ENCODE peak calls at places on chromosome 18, in ten cellular contexts. S, U, P, O, G, L, Z, J, D and Y are unnamed samples.

GRCh38 chr18:73124165-73124564 is 256.4 kb upstream of the NETO1 start:
- DNase-seq in S (no peak), U (no peak), P (no peak), O (no peak), G (no peak), L (peak), Z (no peak), J (no peak), D (no peak), Y (no peak)

GRCh38 chr18:27185025-27185763 is at the start of gene CHST9:
- DNase-seq in S (no peak), U (peak), P (no peak), O (no peak), G (no peak), L (no peak), Z (no peak), J (peak), D (peak), Y (no peak)

GRCh38 chr18:76816127-76816526 is 6.2 kb upstream of the ZNF236 start:
- DNase-seq in S (no peak), U (no peak), P (no peak), O (no peak), G (no peak), L (no peak), Z (no peak), J (no peak), D (no peak), Y (no peak)

GRCh38 chr18:9613550-9614400 is 584 bp downstream of the PPP4R1 start:
- DNase-seq in S (peak), U (peak), P (no peak), O (peak), G (peak), L (peak), Z (peak), J (peak), D (peak), Y (no peak)

GRCh38 chr18:63523660-63524059 is 18.5 kb upstream of the SERPINB12 start:
- DNase-seq in S (peak), U (no peak), P (no peak), O (no peak), G (no peak), L (peak), Z (no peak), J (peak), D (no peak), Y (no peak)

GRCh38 chr18:8835556-8835955 is 130.2 kb downstream of the MTCL1 start:
- DNase-seq in S (no peak), U (peak), P (no peak), O (no peak), G (no peak), L (peak), Z (no peak), J (no peak), D (no peak), Y (no peak)

GRCh38 chr18:54828986-54829385 is 709 bp downstream of the RAB27B start:
- DNase-seq in S (no peak), U (no peak), P (no peak), O (no peak), G (no peak), L (no peak), Z (no peak), J (no peak), D (no peak), Y (no peak)

GRCh38 chr18:10851824-10852225 is 297.5 kb downstream of the PIEZO2 start:
- DNase-seq in S (peak), U (no peak), P (peak), O (no peak), G (no peak), L (peak), Z (no peak), J (peak), D (no peak), Y (no peak)

GRCh38 chr18:25921677-25922421 is 168.6 kb downstream of the SS18 start:
- DNase-seq in S (peak), U (peak), P (peak), O (no peak), G (no peak), L (peak), Z (no peak), J (peak), D (peak), Y (no peak)

GRCh38 chr18:26710460-26711096 is 154.9 kb downstream of the AQP4 start:
- DNase-seq in S (peak), U (no peak), P (no peak), O (no peak), G (no peak), L (no peak), Z (no peak), J (no peak), D (no peak), Y (no peak)

GRCh38 chr18:76126327-76126726 is 368.7 kb downstream of the ZNF516 start:
- DNase-seq in S (no peak), U (no peak), P (no peak), O (no peak), G (no peak), L (no peak), Z (no peak), J (peak), D (no peak), Y (no peak)

GRCh38 chr18:46449033-46449432 is 208.0 kb downstream of the LOXHD1 start:
- DNase-seq in S (no peak), U (no peak), P (no peak), O (no peak), G (no peak), L (no peak), Z (no peak), J (no peak), D (no peak), Y (no peak)

GRCh38 chr18:70149616-70150301 is 55.7 kb downstream of the RTTN start:
- DNase-seq in S (no peak), U (no peak), P (no peak), O (no peak), G (no peak), L (no peak), Z (no peak), J (no peak), D (no peak), Y (no peak)

GRCh38 chr18:76351961-76352581 is 143.0 kb downstream of the ZNF516 start:
- DNase-seq in S (no peak), U (no peak), P (peak), O (peak), G (peak), L (peak), Z (peak), J (peak), D (peak), Y (peak)

GRCh38 chr18:77115461-77115907 is 17.1 kb downstream of the MBP start:
- DNase-seq in S (no peak), U (peak), P (no peak), O (no peak), G (no peak), L (no peak), Z (no peak), J (no peak), D (no peak), Y (no peak)

GRCh38 chr18:8776013-8776515 is 70.7 kb downstream of the MTCL1 start:
- DNase-seq in S (no peak), U (no peak), P (no peak), O (no peak), G (peak), L (no peak), Z (no peak), J (no peak), D (no peak), Y (no peak)

GRCh38 chr18:31970617-31971016 is 27.7 kb upstream of the TRAPPC8 start:
- DNase-seq in S (no peak), U (no peak), P (no peak), O (no peak), G (no peak), L (no peak), Z (no peak), J (no peak), D (no peak), Y (no peak)

GRCh38 chr18:46632401-46633089 is 24.5 kb downstream of the LOXHD1 start:
- DNase-seq in S (no peak), U (no peak), P (no peak), O (no peak), G (no peak), L (peak), Z (no peak), J (no peak), D (no peak), Y (peak)

GRCh38 chr18:8526316-8526715 is 82.9 kb upstream of the RAB12 start:
- DNase-seq in S (no peak), U (no peak), P (no peak), O (no peak), G (no peak), L (no peak), Z (no peak), J (no peak), D (no peak), Y (no peak)

GRCh38 chr18:28267276-28267675 is 90.3 kb upstream of the CDH2 start:
- DNase-seq in S (no peak), U (no peak), P (no peak), O (no peak), G (no peak), L (no peak), Z (no peak), J (no peak), D (no peak), Y (no peak)

GRCh38 chr18:7847988-7848387 is 280.9 kb downstream of the PTPRM start:
- DNase-seq in S (no peak), U (no peak), P (no peak), O (no peak), G (no peak), L (peak), Z (no peak), J (no peak), D (no peak), Y (no peak)

GRCh38 chr18:62799977-62800376 is 84.6 kb downstream of the PHLPP1 start:
- DNase-seq in S (no peak), U (no peak), P (no peak), O (no peak), G (no peak), L (no peak), Z (no peak), J (no peak), D (no peak), Y (no peak)

GRCh38 chr18:49447810-49448745 is 12.4 kb downstream of the DYM start:
- DNase-seq in S (peak), U (no peak), P (peak), O (no peak), G (no peak), L (peak), Z (no peak), J (peak), D (peak), Y (no peak)

GRCh38 chr18:27749189-27749588 is 427.7 kb downstream of the CDH2 start:
- DNase-seq in S (no peak), U (no peak), P (no peak), O (no peak), G (no peak), L (no peak), Z (no peak), J (no peak), D (no peak), Y (no peak)

GRCh38 chr18:49745051-49746014 is 68.0 kb downstream of the ACAA2 start:
- DNase-seq in S (no peak), U (no peak), P (no peak), O (no peak), G (no peak), L (no peak), Z (no peak), J (no peak), D (no peak), Y (no peak)

GRCh38 chr18:78725426-78725825 is 254.2 kb upstream of the SALL3 start:
- DNase-seq in S (no peak), U (peak), P (no peak), O (no peak), G (no peak), L (no peak), Z (no peak), J (no peak), D (no peak), Y (no peak)

GRCh38 chr18:5052491-5052890 is 144.6 kb downstream of the AKAIN1 start:
- DNase-seq in S (no peak), U (no peak), P (no peak), O (no peak), G (no peak), L (no peak), Z (no peak), J (no peak), D (no peak), Y (no peak)

GRCh38 chr18:11872479-11873136 is 21.4 kb downstream of the CHMP1B start:
- DNase-seq in S (peak), U (no peak), P (no peak), O (no peak), G (no peak), L (no peak), Z (no peak), J (peak), D (no peak), Y (no peak)

GRCh38 chr18:35938158-35938557 is 34.3 kb upstream of the RMP24 start:
- DNase-seq in S (no peak), U (no peak), P (no peak), O (no peak), G (no peak), L (peak), Z (no peak), J (no peak), D (no peak), Y (no peak)

GRCh38 chr18:26867471-26867870 is 2.0 kb upstream of the AQP4 start:
- DNase-seq in S (no peak), U (no peak), P (no peak), O (peak), G (no peak), L (no peak), Z (no peak), J (no peak), D (no peak), Y (no peak)

DNA sequence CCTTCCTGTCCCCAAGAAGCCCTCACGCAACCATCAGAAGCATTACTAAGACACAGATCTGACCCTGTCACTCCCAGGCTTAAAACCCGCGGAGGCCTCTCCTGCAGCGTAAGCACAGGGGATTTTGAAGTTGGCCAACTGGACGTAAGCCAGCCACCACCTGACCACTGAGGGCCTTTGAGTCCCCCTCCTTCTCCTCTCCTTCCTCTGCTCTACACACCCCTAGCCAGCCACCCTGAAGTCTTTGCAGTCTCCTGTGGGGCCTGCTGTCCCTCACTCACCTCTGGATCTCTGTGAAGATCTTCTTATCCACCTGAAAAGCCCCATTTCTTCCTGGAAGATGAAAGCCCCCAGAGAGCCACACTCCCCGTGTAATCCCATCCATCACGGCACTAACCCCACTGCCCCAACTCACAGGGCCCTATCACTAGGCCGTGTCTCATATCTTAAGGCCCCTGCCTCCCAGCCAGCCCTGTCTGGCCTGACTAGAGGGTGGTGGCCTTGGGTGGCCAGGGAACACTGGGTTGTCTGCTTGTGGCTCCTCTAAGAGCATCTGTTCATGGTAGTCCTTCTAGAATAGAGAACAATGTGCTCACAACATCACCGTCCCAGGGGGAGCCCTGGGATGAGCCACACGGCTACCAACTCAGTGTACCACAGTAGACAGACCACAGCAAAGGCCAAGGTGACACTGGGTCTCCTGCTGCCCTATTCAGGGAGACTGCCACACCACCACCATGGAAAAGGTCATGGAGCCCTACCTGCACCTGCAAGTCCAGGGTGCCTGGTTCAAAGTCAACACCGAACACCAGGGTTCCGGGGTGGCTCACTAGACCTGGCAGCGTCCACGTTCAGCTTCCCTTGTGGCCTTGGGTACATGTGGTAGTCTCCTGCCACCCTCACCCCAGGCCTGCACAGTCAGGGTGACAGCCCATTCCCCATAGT is 191.6 kb downstream of the ZBTB7C start:
- DNase-seq in S (no peak), U (no peak), P (no peak), O (peak), G (no peak), L (no peak), Z (no peak), J (no peak), D (no peak), Y (no peak)
- H3K27ac ChIP-seq in S (no peak), U (no peak), P (no peak), O (no peak), G (no peak), L (no peak), Z (peak), J (no peak), D (no peak), Y (no peak)

GRCh38 chr18:34660572-34660971 is 49.5 kb upstream of the DTNA start:
- DNase-seq in S (no peak), U (no peak), P (no peak), O (no peak), G (no peak), L (no peak), Z (no peak), J (peak), D (no peak), Y (no peak)
- H3K27ac ChIP-seq in S (no peak), U (no peak), P (no peak), O (peak), G (peak), L (no peak), Z (peak), J (peak), D (no peak), Y (no peak)

DNA sequence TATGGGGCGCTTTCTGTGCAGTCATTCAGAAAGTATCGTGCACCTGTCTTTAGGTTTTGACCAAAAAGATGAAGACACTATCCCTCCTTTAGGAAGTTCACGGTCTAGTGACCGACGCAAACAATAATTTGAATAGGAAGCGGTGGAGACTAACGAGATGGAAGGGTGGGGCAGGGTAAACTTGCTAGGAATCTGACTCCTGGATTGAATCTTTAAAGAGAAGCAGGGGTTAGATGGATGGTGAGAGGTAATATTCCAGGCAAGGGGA is 636 bp upstream of the TXNL1 start:
- DNase-seq in S (peak), U (no peak), P (no peak), O (no peak), G (no peak), L (no peak), Z (no peak), J (peak), D (no peak), Y (no peak)
- H3K27ac ChIP-seq in S (peak), U (peak), P (peak), O (peak), G (peak), L (peak), Z (peak), J (peak), D (peak), Y (peak)

DNA sequence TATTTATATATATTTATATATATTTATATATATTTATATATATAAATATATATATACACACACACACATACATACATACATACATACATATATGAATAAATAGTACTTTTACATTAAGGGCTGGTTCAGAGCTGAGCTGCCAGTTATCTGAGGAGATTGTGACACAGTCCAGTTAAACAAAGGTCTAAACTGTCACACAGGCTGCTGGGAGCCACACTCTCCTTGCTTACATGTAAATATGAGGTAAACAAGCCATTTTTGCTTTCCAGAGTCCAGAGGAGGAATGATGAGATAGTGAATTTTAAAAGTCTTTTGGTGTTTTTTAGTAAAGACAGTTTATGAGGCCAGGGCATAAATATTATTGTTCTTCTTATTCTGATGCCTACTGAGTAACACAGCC is 377.5 kb upstream of the PIK3C3 start:
- DNase-seq in S (no peak), U (no peak), P (no peak), O (no peak), G (no peak), L (no peak), Z (no peak), J (no peak), D (no peak), Y (no peak)
- H3K27ac ChIP-seq in S (no peak), U (no peak), P (no peak), O (no peak), G (no peak), L (no peak), Z (no peak), J (no peak), D (no peak), Y (no peak)

GRCh38 chr18:67875936-67876335 is 359.4 kb upstream of the DSEL start:
- DNase-seq in S (no peak), U (no peak), P (peak), O (no peak), G (no peak), L (peak), Z (no peak), J (no peak), D (no peak), Y (no peak)
- H3K27ac ChIP-seq in S (no peak), U (no peak), P (no peak), O (no peak), G (no peak), L (no peak), Z (no peak), J (no peak), D (no peak), Y (no peak)

GRCh38 chr18:22177496-22177866 is 8.1 kb downstream of the GATA6 start:
- DNase-seq in S (no peak), U (no peak), P (no peak), O (no peak), G (no peak), L (no peak), Z (no peak), J (no peak), D (no peak), Y (no peak)
- H3K27ac ChIP-seq in S (no peak), U (peak), P (no peak), O (peak), G (peak), L (no peak), Z (peak), J (no peak), D (no peak), Y (no peak)

GRCh38 chr18:3252843-3253242 is 5.2 kb downstream of the MYL12A start:
- DNase-seq in S (no peak), U (no peak), P (no peak), O (no peak), G (no peak), L (no peak), Z (no peak), J (no peak), D (no peak), Y (no peak)

GRCh38 chr18:3251963-3252277 is 4.3 kb downstream of the MYL12A start:
- DNase-seq in S (no peak), U (no peak), P (no peak), O (no peak), G (no peak), L (peak), Z (no peak), J (no peak), D (no peak), Y (no peak)

GRCh38 chr18:3255611-3256165 is 6.2 kb upstream of the MYL12B start:
- DNase-seq in S (no peak), U (no peak), P (no peak), O (no peak), G (no peak), L (no peak), Z (no peak), J (no peak), D (no peak), Y (no peak)

GRCh38 chr18:3256693-3257626 is 5.0 kb upstream of the MYL12B start:
- DNase-seq in S (no peak), U (no peak), P (peak), O (no peak), G (no peak), L (peak), Z (no peak), J (no peak), D (no peak), Y (peak)

DNA sequence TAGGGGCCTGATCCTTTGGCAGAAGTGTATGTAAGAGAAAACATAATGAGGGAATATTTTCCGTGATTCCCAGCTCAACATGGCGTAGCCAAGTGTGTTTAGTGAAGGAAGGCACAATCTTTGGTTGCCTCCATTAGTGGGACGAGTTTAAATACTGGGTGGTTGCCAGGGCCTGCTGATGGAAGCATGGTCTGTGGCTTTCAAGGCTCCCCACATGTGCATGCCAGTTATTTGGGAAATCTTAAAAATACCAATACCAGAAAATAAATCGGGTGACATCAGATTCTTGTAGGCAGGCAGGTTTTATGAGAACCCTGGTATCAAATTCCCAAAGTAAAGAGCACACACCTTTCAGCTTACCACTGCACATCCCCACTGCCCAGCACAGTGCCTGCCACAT is 7.1 kb downstream of the MYL12A start:
- DNase-seq in S (no peak), U (no peak), P (no peak), O (no peak), G (no peak), L (no peak), Z (no peak), J (no peak), D (no peak), Y (no peak)
- H3K27ac ChIP-seq in S (peak), U (no peak), P (no peak), O (peak), G (peak), L (peak), Z (no peak), J (no peak), D (no peak), Y (peak)